ENCODE peak calls at places on chromosomes 7 and 10, in five cellular contexts. One of them, this sample, is unnamed.

GRCh38 chr10:98172495-98172894 is 38.0 kb downstream of the R3HCC1L start:
- ATAC-seq in left ventricle myocardium superior: peak; percentile 25
- ATAC-seq in heart left ventricle: peak; percentile 31
- ATAC-seq in left lung: no peak
- ATAC-seq in HCT116: no peak
- ATAC-seq in this sample: no peak

GRCh38 chr10:17025444-17026295 is 103.9 kb downstream of the CUBN start:
- ATAC-seq in left lung: peak; percentile 70
- ATAC-seq in HCT116: no peak
- ATAC-seq in left ventricle myocardium superior: peak; percentile 28
- ATAC-seq in heart left ventricle: peak; percentile 69
- ATAC-seq in this sample: peak; percentile 78

GRCh38 chr10:79505771-79506351 is 6.5 kb upstream of the EIF5AL1 start:
- ATAC-seq in HCT116: no peak
- ATAC-seq in left ventricle myocardium superior: no peak
- ATAC-seq in heart left ventricle: no peak
- ATAC-seq in left lung: no peak
- ATAC-seq in this sample: no peak

GRCh38 chr7:16850772-16851466 is 30.9 kb downstream of the AGR3 start:
- ATAC-seq in HCT116: no peak
- ATAC-seq in left lung: no peak
- ATAC-seq in heart left ventricle: no peak
- ATAC-seq in left ventricle myocardium superior: no peak
- ATAC-seq in this sample: no peak

GRCh38 chr10:69906425-69906824 is 104.7 kb downstream of the COL13A1 start:
- ATAC-seq in left ventricle myocardium superior: no peak
- ATAC-seq in HCT116: no peak
- ATAC-seq in heart left ventricle: no peak
- ATAC-seq in left lung: no peak
- ATAC-seq in this sample: no peak

GRCh38 chr7:157898802-157899201 is 562.0 kb downstream of the DNAJB6 start:
- ATAC-seq in heart left ventricle: no peak
- ATAC-seq in left ventricle myocardium superior: no peak
- ATAC-seq in HCT116: no peak
- ATAC-seq in left lung: no peak
- ATAC-seq in this sample: no peak

GRCh38 chr10:93346712-93347111 is 135.4 kb downstream of the MYOF start:
- ATAC-seq in left lung: peak; percentile 15
- ATAC-seq in HCT116: no peak
- ATAC-seq in left ventricle myocardium superior: no peak
- ATAC-seq in heart left ventricle: no peak
- ATAC-seq in this sample: no peak

GRCh38 chr7:40733578-40733977 is 598.8 kb downstream of the SUGCT start:
- ATAC-seq in heart left ventricle: no peak
- ATAC-seq in HCT116: peak; percentile 47
- ATAC-seq in left ventricle myocardium superior: no peak
- ATAC-seq in left lung: no peak
- ATAC-seq in this sample: no peak

GRCh38 chr7:132367007-132367406 is 209.3 kb downstream of the PLXNA4 start:
- ATAC-seq in HCT116: no peak
- ATAC-seq in left lung: no peak
- ATAC-seq in left ventricle myocardium superior: no peak
- ATAC-seq in heart left ventricle: no peak
- ATAC-seq in this sample: no peak

GRCh38 chr7:140638311-140638791 is 2.3 kb downstream of the DENND2A start:
- ATAC-seq in left ventricle myocardium superior: peak; percentile 30
- ATAC-seq in HCT116: peak; percentile 72
- ATAC-seq in left lung: peak; percentile 23
- ATAC-seq in heart left ventricle: no peak
- ATAC-seq in this sample: peak; percentile 69

GRCh38 chr10:13659887-13660544 is 73.3 kb downstream of the PRPF18 start:
- ATAC-seq in HCT116: peak; percentile 71
- ATAC-seq in left ventricle myocardium superior: peak; percentile 78
- ATAC-seq in left lung: peak; percentile 85
- ATAC-seq in heart left ventricle: peak; percentile 62
- ATAC-seq in this sample: peak; percentile 81

GRCh38 chr7:930975-931758 is 23.3 kb downstream of the ADAP1 start:
- ATAC-seq in left ventricle myocardium superior: no peak
- ATAC-seq in heart left ventricle: no peak
- ATAC-seq in left lung: peak; percentile 20
- ATAC-seq in HCT116: no peak
- ATAC-seq in this sample: no peak

GRCh38 chr10:14144491-14144890 is 186.2 kb downstream of the FRMD4A start:
- ATAC-seq in left ventricle myocardium superior: no peak
- ATAC-seq in heart left ventricle: no peak
- ATAC-seq in left lung: no peak
- ATAC-seq in HCT116: no peak
- ATAC-seq in this sample: no peak

GRCh38 chr7:115409682-115410426 is 488.0 kb downstream of the MDFIC start:
- ATAC-seq in heart left ventricle: no peak
- ATAC-seq in left ventricle myocardium superior: no peak
- ATAC-seq in HCT116: no peak
- ATAC-seq in left lung: no peak
- ATAC-seq in this sample: no peak

GRCh38 chr7:100430450-100431285 is 1.0 kb downstream of the MEPCE start:
- ATAC-seq in left lung: no peak
- ATAC-seq in heart left ventricle: no peak
- ATAC-seq in left ventricle myocardium superior: no peak
- ATAC-seq in HCT116: no peak
- ATAC-seq in this sample: no peak

GRCh38 chr10:72375173-72375572 is 20.5 kb upstream of the DNAJB12 start:
- ATAC-seq in left lung: no peak
- ATAC-seq in heart left ventricle: no peak
- ATAC-seq in HCT116: peak; percentile 52
- ATAC-seq in left ventricle myocardium superior: no peak
- ATAC-seq in this sample: no peak

GRCh38 chr7:81284576-81284975 is 365.7 kb upstream of the SEMA3C start:
- ATAC-seq in left ventricle myocardium superior: no peak
- ATAC-seq in HCT116: peak; percentile 88
- ATAC-seq in heart left ventricle: no peak
- ATAC-seq in left lung: no peak
- ATAC-seq in this sample: no peak

GRCh38 chr7:130365511-130366441 is 14.5 kb upstream of the CPA1 start:
- ATAC-seq in left ventricle myocardium superior: no peak
- ATAC-seq in HCT116: peak; percentile 53
- ATAC-seq in left lung: no peak
- ATAC-seq in heart left ventricle: no peak
- ATAC-seq in this sample: peak; percentile 25

GRCh38 chr10:21314906-21315305 is 210.6 kb downstream of the SKIDA1 start:
- ATAC-seq in left ventricle myocardium superior: peak; percentile 10
- ATAC-seq in heart left ventricle: peak; percentile 25
- ATAC-seq in HCT116: peak; percentile 10
- ATAC-seq in left lung: peak; percentile 5
- ATAC-seq in this sample: no peak

GRCh38 chr7:33024189-33024757 is 38.3 kb downstream of the NT5C3A start:
- ATAC-seq in left ventricle myocardium superior: no peak
- ATAC-seq in HCT116: no peak
- ATAC-seq in left lung: no peak
- ATAC-seq in heart left ventricle: no peak
- ATAC-seq in this sample: no peak

GRCh38 chr10:110363572-110364411 is 59.1 kb upstream of the SMNDC1 start:
- ATAC-seq in left lung: no peak
- ATAC-seq in heart left ventricle: peak; percentile 58
- ATAC-seq in HCT116: no peak
- ATAC-seq in left ventricle myocardium superior: peak; percentile 16
- ATAC-seq in this sample: no peak

GRCh38 chr7:140506788-140507464 is 27.6 kb upstream of the MKRN1 start:
- ATAC-seq in HCT116: peak; percentile 75
- ATAC-seq in left ventricle myocardium superior: peak; percentile 97
- ATAC-seq in left lung: peak; percentile 49
- ATAC-seq in heart left ventricle: peak; percentile 97
- ATAC-seq in this sample: peak; percentile 91

GRCh38 chr7:11192506-11192905 is 218.8 kb downstream of the PHF14 start:
- ATAC-seq in HCT116: no peak
- ATAC-seq in heart left ventricle: peak; percentile 54
- ATAC-seq in left ventricle myocardium superior: peak; percentile 52
- ATAC-seq in left lung: no peak
- ATAC-seq in this sample: peak; percentile 57

GRCh38 chr10:77833225-77833624 is 93.3 kb downstream of the DLG5 start:
- ATAC-seq in left ventricle myocardium superior: no peak
- ATAC-seq in heart left ventricle: no peak
- ATAC-seq in left lung: no peak
- ATAC-seq in HCT116: no peak
- ATAC-seq in this sample: no peak

GRCh38 chr10:92742331-92743228 is 52.8 kb downstream of the HHEX start:
- ATAC-seq in HCT116: no peak
- ATAC-seq in left lung: peak; percentile 56
- ATAC-seq in heart left ventricle: no peak
- ATAC-seq in left ventricle myocardium superior: no peak
- ATAC-seq in this sample: no peak

GRCh38 chr10:27568196-27569175 is 64.4 kb downstream of the RAB18 start:
- ATAC-seq in left lung: no peak
- ATAC-seq in left ventricle myocardium superior: peak; percentile 66
- ATAC-seq in heart left ventricle: peak; percentile 71
- ATAC-seq in HCT116: no peak
- ATAC-seq in this sample: no peak

GRCh38 chr10:125547010-125547650 is 135.8 kb downstream of the TEX36 start:
- ATAC-seq in heart left ventricle: no peak
- ATAC-seq in left lung: no peak
- ATAC-seq in left ventricle myocardium superior: no peak
- ATAC-seq in HCT116: no peak
- ATAC-seq in this sample: no peak